ENCODE peak calls at places on chromosomes 3 and 15, in four cellular contexts. Q is HCT116, C is NCI-H1417, R is Calu3. E is an unnamed sample.

GRCh38 chr15:63587527-63587926 is 9.7 kb upstream of the FBXL22 start:
- DNase-seq in R (no peak), C (no peak), Q (no peak), E (no peak)

GRCh38 chr3:38636464-38636863 is 13.0 kb downstream of the SCN5A start:
- DNase-seq in Q (no peak), C (no peak), R (no peak), E (no peak)

GRCh38 chr3:23810342-23811116 is 4.8 kb downstream of the UBE2E1 start:
- DNase-seq in C (peak), R (peak), Q (no peak), E (no peak)

GRCh38 chr15:76996526-76997401 is 1.8 kb downstream of the PSTPIP1 start:
- DNase-seq in Q (no peak), R (peak), C (no peak), E (no peak)

GRCh38 chr15:68487087-68487843 is 55.3 kb upstream of the ITGA11 start:
- DNase-seq in Q (no peak), C (no peak), R (no peak), E (no peak)

GRCh38 chr15:66830358-66830757 is 128.3 kb downstream of the SMAD6 start:
- DNase-seq in Q (no peak), C (no peak), R (peak), E (no peak)

GRCh38 chr3:161395115-161395514 is 23.8 kb upstream of the SPTSSB start:
- DNase-seq in R (no peak), Q (no peak), C (no peak), E (no peak)

GRCh38 chr3:129118745-129119144 is 2.9 kb downstream of the RAB43 start:
- DNase-seq in C (no peak), R (no peak), Q (no peak), E (no peak)

GRCh38 chr3:15391007-15391406 is 36.3 kb downstream of the METTL6 start:
- DNase-seq in C (no peak), Q (no peak), R (no peak), E (no peak)

GRCh38 chr15:100766225-100767001 is 113.2 kb upstream of the ALDH1A3 start:
- DNase-seq in Q (no peak), C (no peak), R (no peak), E (no peak)

GRCh38 chr3:55629432-55629831 is 142.3 kb upstream of the WNT5A start:
- DNase-seq in Q (no peak), R (no peak), C (no peak), E (no peak)

GRCh38 chr3:72295276-72295973 is 510.5 kb upstream of the PROK2 start:
- DNase-seq in Q (no peak), R (no peak), C (no peak), E (no peak)

GRCh38 chr15:77335298-77335697 is 84.6 kb downstream of the PEAK1 start:
- DNase-seq in C (no peak), R (no peak), Q (no peak), E (no peak)

GRCh38 chr3:53843195-53844177 is 2.7 kb downstream of the CHDH start:
- DNase-seq in Q (no peak), C (no peak), R (no peak), E (no peak)

GRCh38 chr15:72925661-72926060 is 126.6 kb upstream of the NEO1 start:
- DNase-seq in C (no peak), Q (no peak), R (no peak), E (no peak)

GRCh38 chr3:45273681-45274515 is 47.8 kb upstream of the TMEM158 start:
- DNase-seq in R (no peak), C (no peak), Q (no peak), E (peak)

GRCh38 chr15:48861813-48862431 is 16.0 kb upstream of the EID1 start:
- DNase-seq in C (no peak), Q (peak), R (peak), E (no peak)

GRCh38 chr15:79212589-79213139 is 69.9 kb upstream of the ANKRD34C start:
- DNase-seq in C (no peak), R (no peak), Q (no peak), E (no peak)

GRCh38 chr15:74060251-74060650 is 22.1 kb downstream of the GOLGA6A start:
- DNase-seq in Q (no peak), C (no peak), R (no peak), E (no peak)

GRCh38 chr3:128698211-128699011 is 27.6 kb upstream of the RAB7A start:
- DNase-seq in Q (no peak), R (peak), C (peak), E (no peak)

GRCh38 chr3:187243933-187244564 is 46.8 kb downstream of the RTP1 start:
- DNase-seq in C (no peak), Q (no peak), R (no peak), E (no peak)

E was measured in NCI-H460.